ENCODE peak calls at places on chromosome 19, in five cellular contexts. One of them, this sample, is unnamed.

GRCh38 chr19:58166708-58167280 is 16.1 kb upstream of the ZNF274 start:
- DNase-seq in GM18507: no peak
- DNase-seq in GM04503: no peak
- DNase-seq in stimulated activated CD8-positive, alpha-beta memory T cell treated with anti-CD3 and anti-CD28 coated beads, Interleukin-7, amount 100 ng/mL, for 1 hour: no peak
- DNase-seq in astrocyte of the hippocampus: no peak
- DNase-seq in this sample: no peak

GRCh38 chr19:30673336-30673735 is 301.2 kb downstream of the ZNF536 start:
- DNase-seq in GM04503: no peak
- DNase-seq in GM18507: no peak
- DNase-seq in astrocyte of the hippocampus: no peak
- DNase-seq in stimulated activated CD8-positive, alpha-beta memory T cell treated with anti-CD3 and anti-CD28 coated beads, Interleukin-7, amount 100 ng/mL, for 1 hour: no peak
- DNase-seq in this sample: no peak

GRCh38 chr19:21109116-21109515 is 27.1 kb downstream of the ZNF714 start:
- DNase-seq in GM04503: no peak
- DNase-seq in stimulated activated CD8-positive, alpha-beta memory T cell treated with anti-CD3 and anti-CD28 coated beads, Interleukin-7, amount 100 ng/mL, for 1 hour: no peak
- DNase-seq in GM18507: no peak
- DNase-seq in astrocyte of the hippocampus: peak; percentile 49
- DNase-seq in this sample: peak; percentile 19

GRCh38 chr19:16051254-16052025 is 24.9 kb upstream of the TPM4 start:
- DNase-seq in GM04503: no peak
- DNase-seq in astrocyte of the hippocampus: no peak
- DNase-seq in GM18507: no peak
- DNase-seq in stimulated activated CD8-positive, alpha-beta memory T cell treated with anti-CD3 and anti-CD28 coated beads, Interleukin-7, amount 100 ng/mL, for 1 hour: no peak
- DNase-seq in this sample: no peak

GRCh38 chr19:15332311-15332996 is at the start of gene BRD4:
- DNase-seq in stimulated activated CD8-positive, alpha-beta memory T cell treated with anti-CD3 and anti-CD28 coated beads, Interleukin-7, amount 100 ng/mL, for 1 hour: peak; percentile 59
- DNase-seq in GM18507: peak; percentile 65
- DNase-seq in GM04503: no peak
- DNase-seq in astrocyte of the hippocampus: peak; percentile 92
- DNase-seq in this sample: peak; percentile 25

GRCh38 chr19:35011091-35011689 is 11.1 kb downstream of the GRAMD1A start:
- DNase-seq in GM04503: no peak
- DNase-seq in stimulated activated CD8-positive, alpha-beta memory T cell treated with anti-CD3 and anti-CD28 coated beads, Interleukin-7, amount 100 ng/mL, for 1 hour: no peak
- DNase-seq in GM18507: no peak
- DNase-seq in astrocyte of the hippocampus: no peak
- DNase-seq in this sample: no peak

GRCh38 chr19:14968247-14968646 is 11.4 kb downstream of the SLC1A6 start:
- DNase-seq in GM04503: no peak
- DNase-seq in astrocyte of the hippocampus: no peak
- DNase-seq in GM18507: no peak
- DNase-seq in stimulated activated CD8-positive, alpha-beta memory T cell treated with anti-CD3 and anti-CD28 coated beads, Interleukin-7, amount 100 ng/mL, for 1 hour: no peak
- DNase-seq in this sample: no peak

GRCh38 chr19:38684078-38684861 is 36.8 kb downstream of the ACTN4 start:
- DNase-seq in astrocyte of the hippocampus: peak; percentile 91
- DNase-seq in GM18507: no peak
- DNase-seq in stimulated activated CD8-positive, alpha-beta memory T cell treated with anti-CD3 and anti-CD28 coated beads, Interleukin-7, amount 100 ng/mL, for 1 hour: no peak
- DNase-seq in GM04503: peak; percentile 82
- DNase-seq in this sample: peak; percentile 95

GRCh38 chr19:45809643-45810159 is 5.4 kb downstream of the RSPH6A start:
- DNase-seq in GM04503: peak; percentile 23
- DNase-seq in stimulated activated CD8-positive, alpha-beta memory T cell treated with anti-CD3 and anti-CD28 coated beads, Interleukin-7, amount 100 ng/mL, for 1 hour: no peak
- DNase-seq in GM18507: no peak
- DNase-seq in astrocyte of the hippocampus: peak; percentile 70
- DNase-seq in this sample: peak; percentile 83

GRCh38 chr19:16938211-16938610 is 49.4 kb downstream of the F2RL3 start:
- DNase-seq in GM04503: no peak
- DNase-seq in stimulated activated CD8-positive, alpha-beta memory T cell treated with anti-CD3 and anti-CD28 coated beads, Interleukin-7, amount 100 ng/mL, for 1 hour: no peak
- DNase-seq in astrocyte of the hippocampus: no peak
- DNase-seq in GM18507: no peak
- DNase-seq in this sample: no peak

GRCh38 chr19:50328257-50329145 is 676 bp downstream of the KCNC3 start:
- DNase-seq in astrocyte of the hippocampus: peak; percentile 27
- DNase-seq in GM04503: no peak
- DNase-seq in GM18507: no peak
- DNase-seq in stimulated activated CD8-positive, alpha-beta memory T cell treated with anti-CD3 and anti-CD28 coated beads, Interleukin-7, amount 100 ng/mL, for 1 hour: no peak
- DNase-seq in this sample: no peak

This sample was measured in astrocyte of the spinal cord.